ENCODE peak calls at places on chromosomes 16 and 17, in five cellular contexts. T is NCI-H1092 treated with DMSO at 0.1 percent for 48 hours; Y is GM03348; N is activated CD4-positive, alpha-beta T cell treated with anti-CD3 and anti-CD28 coated beads, Interleukin-2, amount 50 U/mL, for 24 hours; W is activated T-helper 1 cell treated with anti-CD3 and anti-CD28 coated beads, Interleukin-2, amount 50 U/mL, for 16 hours. I is an unnamed sample.

GRCh38 chr16:2365895-2366294 is 25.4 kb upstream of the ABCA3 start:
- DNase-seq in Y (peak), N (no peak), T (no peak), W (no peak), I (no peak)

GRCh38 chr17:10109146-10109545 is 89.3 kb downstream of the GAS7 start:
- DNase-seq in W (no peak), N (no peak), Y (no peak), T (no peak), I (no peak)

GRCh38 chr17:32794533-32795246 is 82.2 kb downstream of the MYO1D start:
- DNase-seq in N (no peak), Y (no peak), W (no peak), T (no peak), I (no peak)

GRCh38 chr17:73533127-73533526 is 111.1 kb downstream of the SDK2 start:
- DNase-seq in N (no peak), Y (no peak), W (no peak), T (no peak), I (no peak)

GRCh38 chr17:15411556-15412198 is 55.7 kb downstream of the CDRT4 start:
- DNase-seq in T (no peak), Y (peak), N (no peak), W (no peak), I (no peak)

GRCh38 chr16:2698103-2698870 is 16.0 kb downstream of the KCTD5 start:
- DNase-seq in N (no peak), T (no peak), Y (no peak), W (no peak), I (no peak)

GRCh38 chr17:27453466-27453865 is 2.8 kb upstream of the KSR1 start:
- DNase-seq in Y (no peak), N (no peak), T (no peak), W (no peak), I (no peak)

GRCh38 chr17:37708616-37709212 is 36.1 kb downstream of the HNF1B start:
- DNase-seq in Y (no peak), W (no peak), T (no peak), N (no peak), I (no peak)

GRCh38 chr16:85288869-85289660 is 176.8 kb upstream of the CIBAR2 start:
- DNase-seq in Y (no peak), N (no peak), T (no peak), W (no peak), I (no peak)

I was measured in T-helper 17 cell.